ENCODE peak calls at places on chromosomes 4 and X, in nine cellular contexts. R is amygdala, K is left cardiac atrium, X is GM10248, U is C1 segment of cervical spinal cord, E is cardiac fibroblast, P is AG04450, C is NCI-H748 treated with DMSO at 0.1 percent for 48 hours, D is neural crest cell. I is an unnamed sample.

GRCh38 chr4:175504316-175504715 is 307.7 kb downstream of the GPM6A start:
- DNase-seq in R (no peak), K (no peak), X (no peak), U (no peak), E (peak; percentile 41), P (no peak), C (no peak), D (no peak), I (no peak)

GRCh38 chr4:176186721-176187395 is 8.5 kb downstream of the SPATA4 start:
- DNase-seq in R (no peak), K (no peak), X (no peak), U (no peak), E (peak; percentile 23), P (no peak), C (no peak), D (no peak), I (no peak)

GRCh38 chrX:24259544-24260240 is 54.2 kb downstream of the SUPT20HL2 start:
- DNase-seq in R (no peak), K (no peak), X (peak; percentile 51), U (no peak), E (peak; percentile 81), P (peak; percentile 34), C (no peak), D (peak; percentile 31), I (no peak)

GRCh38 chr4:144902614-144903013 is 195.4 kb downstream of the ANAPC10 start:
- DNase-seq in R (no peak), K (no peak), X (no peak), U (no peak), E (no peak), P (no peak), C (no peak), D (no peak), I (no peak)

GRCh38 chr4:158250321-158250720 is 40.0 kb downstream of the TMEM144 start:
- DNase-seq in R (no peak), K (no peak), X (no peak), U (no peak), E (no peak), P (no peak), C (no peak), D (no peak), I (no peak)

GRCh38 chrX:7170903-7171302 is 22.9 kb upstream of the PUDP start:
- DNase-seq in R (no peak), K (no peak), X (no peak), U (no peak), E (peak; percentile 28), P (no peak), C (no peak), D (no peak), I (no peak)

GRCh38 chrX:3066555-3066954 is 25.3 kb downstream of the ARSF start:
- DNase-seq in R (no peak), K (no peak), X (no peak), U (no peak), E (peak; percentile 0), P (no peak), C (no peak), D (no peak), I (no peak)

GRCh38 chr4:133270021-133270570 is 121.0 kb downstream of the PCDH10 start:
- DNase-seq in R (no peak), K (no peak), X (no peak), U (no peak), E (no peak), P (no peak), C (no peak), D (no peak), I (no peak)

GRCh38 chr4:107094976-107095375 is 58.9 kb upstream of the DKK2 start:
- DNase-seq in R (no peak), K (no peak), X (no peak), U (no peak), E (peak; percentile 9), P (no peak), C (no peak), D (no peak), I (no peak)

GRCh38 chrX:151816914-151817313 is 82.4 kb downstream of the CNGA2 start:
- DNase-seq in R (no peak), K (no peak), X (no peak), U (no peak), E (no peak), P (no peak), C (no peak), D (no peak), I (no peak)

GRCh38 chrX:24498181-24498580 is 33.1 kb downstream of the PDK3 start:
- DNase-seq in R (no peak), K (no peak), X (no peak), U (no peak), E (peak; percentile 2), P (no peak), C (no peak), D (no peak), I (no peak)

GRCh38 chr4:29829067-29829466 is 891.1 kb upstream of the PCDH7 start:
- DNase-seq in R (no peak), K (no peak), X (no peak), U (no peak), E (no peak), P (no peak), C (no peak), D (no peak), I (no peak)

GRCh38 chr4:122673252-122673651 is 52.4 kb upstream of the IL21 start:
- DNase-seq in R (no peak), K (no peak), X (no peak), U (no peak), E (no peak), P (no peak), C (no peak), D (no peak), I (no peak)

GRCh38 chrX:5051831-5052491 is 1176.7 kb downstream of the NLGN4X start:
- DNase-seq in R (no peak), K (peak; percentile 54), X (no peak), U (peak; percentile 5), E (peak; percentile 90), P (no peak), C (no peak), D (no peak), I (peak; percentile 44)

GRCh38 chr4:140257461-140258305 is 103.7 kb upstream of the MAML3 start:
- DNase-seq in R (no peak), K (no peak), X (no peak), U (no peak), E (peak; percentile 55), P (no peak), C (no peak), D (no peak), I (no peak)

GRCh38 chr4:39846135-39846534 is 131.6 kb downstream of the PDS5A start:
- DNase-seq in R (no peak), K (no peak), X (no peak), U (no peak), E (peak; percentile 41), P (no peak), C (no peak), D (no peak), I (no peak)

GRCh38 chr4:59102311-59102710 is 1992.1 kb upstream of the IGFBP7 start:
- DNase-seq in R (no peak), K (no peak), X (no peak), U (no peak), E (no peak), P (no peak), C (no peak), D (no peak), I (no peak)

GRCh38 chr4:20832821-20833220 is 132.6 kb downstream of the PACRGL start:
- DNase-seq in R (no peak), K (no peak), X (no peak), U (no peak), E (peak; percentile 82), P (no peak), C (no peak), D (no peak), I (no peak)

GRCh38 chr4:113878718-113879117 is 100.7 kb downstream of the ARSJ start:
- DNase-seq in R (no peak), K (no peak), X (no peak), U (no peak), E (peak; percentile 38), P (peak; percentile 16), C (peak; percentile 10), D (peak; percentile 19), I (no peak)

GRCh38 chr4:14168919-14169318 is 541.4 kb upstream of the BOD1L1 start:
- DNase-seq in R (no peak), K (peak; percentile 42), X (no peak), U (peak; percentile 5), E (peak; percentile 97), P (peak; percentile 55), C (peak; percentile 17), D (no peak), I (no peak)

GRCh38 chr4:81214518-81215218 is 354 bp downstream of the PRKG2 start:
- DNase-seq in R (peak; percentile 27), K (peak; percentile 22), X (no peak), U (no peak), E (peak; percentile 46), P (no peak), C (no peak), D (peak; percentile 12), I (no peak)

GRCh38 chr4:74218201-74218600 is 60.3 kb downstream of the MTHFD2L start:
- DNase-seq in R (no peak), K (no peak), X (no peak), U (no peak), E (peak; percentile 45), P (no peak), C (no peak), D (no peak), I (no peak)

GRCh38 chrX:130555757-130556156 is 154.0 kb downstream of the RBMX2 start:
- DNase-seq in R (no peak), K (no peak), X (no peak), U (no peak), E (no peak), P (no peak), C (no peak), D (no peak), I (no peak)

GRCh38 chr4:99722006-99722405 is 64.4 kb upstream of the C4orf54 start:
- DNase-seq in R (no peak), K (no peak), X (no peak), U (no peak), E (no peak), P (no peak), C (no peak), D (no peak), I (no peak)

GRCh38 chrX:64377753-64378152 is 17.5 kb downstream of the MTMR8 start:
- DNase-seq in R (no peak), K (no peak), X (no peak), U (no peak), E (no peak), P (no peak), C (no peak), D (no peak), I (no peak)

GRCh38 chr4:52157641-52158316 is 106.7 kb downstream of the SPATA18 start:
- DNase-seq in R (no peak), K (no peak), X (no peak), U (no peak), E (peak; percentile 40), P (no peak), C (no peak), D (no peak), I (no peak)

I was measured in Right ventricle myocardium inferior.